ENCODE peak calls at places on chromosomes 16 and 17, in four cellular contexts. Y, J, L and X are unnamed samples.

GRCh38 chr16:24988593-24989338 is 26.4 kb downstream of the ARHGAP17 start:
- DNase-seq in L (no peak), J (peak), Y (peak), X (no peak)

GRCh38 chr17:66677201-66677981 is 157.5 kb upstream of the CACNG5 start:
- DNase-seq in L (no peak), Y (no peak), J (no peak), X (no peak)

GRCh38 chr16:69108069-69108904 is 2.8 kb downstream of the HAS3 start:
- DNase-seq in Y (no peak), J (no peak), L (no peak), X (no peak)

GRCh38 chr16:69613283-69614154 is 47.8 kb downstream of the NFAT5 start:
- DNase-seq in Y (no peak), L (peak), J (no peak), X (peak)

GRCh38 chr17:33469911-33470310 is 176.8 kb upstream of the ASIC2 start:
- DNase-seq in J (no peak), L (no peak), Y (no peak), X (peak)

GRCh38 chr17:5373112-5373511 is 46.4 kb downstream of the NUP88 start:
- DNase-seq in Y (no peak), L (no peak), J (no peak), X (no peak)

GRCh38 chr16:1961651-1962067 is 2.3 kb downstream of the NDUFB10 start:
- DNase-seq in J (no peak), L (no peak), Y (peak), X (no peak)

GRCh38 chr17:64250211-64250835 is 12.7 kb downstream of the TEX2 start:
- DNase-seq in L (no peak), J (no peak), Y (no peak), X (no peak)

GRCh38 chr16:77882359-77882758 is 94.0 kb downstream of the VAT1L start:
- DNase-seq in L (no peak), J (no peak), Y (no peak), X (no peak)

GRCh38 chr16:67396159-67396774 is 3.0 kb upstream of the TPPP3 start:
- DNase-seq in L (peak), Y (peak), J (peak), X (no peak)

GRCh38 chr17:37818689-37819088 is 73.8 kb upstream of the HNF1B start:
- DNase-seq in Y (no peak), J (peak), L (peak), X (no peak)

GRCh38 chr16:29820271-29820701 is at the start of gene MVP:
- DNase-seq in Y (no peak), J (peak), L (peak), X (no peak)

GRCh38 chr16:77236063-77236511 is 36.9 kb downstream of the SYCE1L start:
- DNase-seq in Y (peak), L (peak), J (peak), X (no peak)

GRCh38 chr17:5110816-5111215 is 862 bp downstream of the ZNF232 start:
- DNase-seq in J (no peak), L (no peak), Y (no peak), X (no peak)

GRCh38 chr17:68074279-68074678 is 38.7 kb downstream of the KPNA2 start:
- DNase-seq in J (no peak), Y (no peak), L (no peak), X (no peak)

GRCh38 chr16:1154291-1154886 is 1.5 kb downstream of the CACNA1H start:
- DNase-seq in L (no peak), Y (no peak), J (no peak), X (no peak)

GRCh38 chr17:82349287-82349701 is 9.8 kb upstream of the TEX19 start:
- DNase-seq in J (no peak), Y (no peak), L (no peak), X (no peak)

GRCh38 chr17:32913593-32913992 is 14.4 kb upstream of the TMEM98 start:
- DNase-seq in Y (no peak), L (no peak), J (no peak), X (no peak)

GRCh38 chr17:61048398-61049106 is 351.1 kb upstream of the TBX2 start:
- DNase-seq in J (no peak), L (no peak), Y (no peak), X (no peak)